ENCODE peak calls at places on chromosomes 7 and 10, in nine cellular contexts. F is effector memory CD4-positive, alpha-beta T cell; U is testis; S is left ventricle myocardium inferior; P is breast epithelium; I is psoas muscle; V is heart right ventricle; G is GM12878; Q is pancreas. D is an unnamed sample.

GRCh38 chr7:112086496-112087254 is 119.5 kb downstream of the DOCK4 start:
- DNase-seq in F (no peak), U (no peak), S (no peak), P (no peak), I (no peak), V (no peak), G (no peak), Q (no peak), D (no peak)

GRCh38 chr7:80841566-80842478 is 77.0 kb downstream of the SEMA3C start:
- DNase-seq in F (no peak), U (no peak), S (no peak), P (no peak), I (no peak), V (no peak), G (no peak), Q (no peak), D (no peak)

GRCh38 chr7:98151884-98152283 is 45.2 kb downstream of the LMTK2 start:
- DNase-seq in F (no peak), U (no peak), S (no peak), P (no peak), I (no peak), V (no peak), G (no peak), Q (no peak), D (no peak)

GRCh38 chr10:6400331-6400730 is 179.7 kb downstream of the PRKCQ start:
- DNase-seq in F (no peak), U (no peak), S (no peak), P (no peak), I (no peak), V (no peak), G (no peak), Q (no peak), D (peak; percentile 70)

GRCh38 chr10:6231730-6232129 is 29.0 kb downstream of the PFKFB3 start:
- DNase-seq in F (no peak), U (no peak), S (no peak), P (no peak), I (no peak), V (no peak), G (no peak), Q (no peak), D (peak; percentile 21)

GRCh38 chr7:142809671-142810070 is 38.9 kb downstream of the PRSS2 start:
- DNase-seq in F (no peak), U (no peak), S (no peak), P (no peak), I (no peak), V (no peak), G (no peak), Q (no peak), D (no peak)

GRCh38 chr7:45937301-45937700 is 16.2 kb upstream of the IGFBP3 start:
- DNase-seq in F (no peak), U (no peak), S (no peak), P (no peak), I (no peak), V (no peak), G (no peak), Q (no peak), D (no peak)

GRCh38 chr7:139618482-139619366 is 95.2 kb downstream of the CLEC2L start:
- DNase-seq in F (no peak), U (peak; percentile 58), S (no peak), P (no peak), I (no peak), V (peak; percentile 40), G (no peak), Q (no peak), D (no peak)

GRCh38 chr7:74217455-74218342 is 7.9 kb downstream of the LAT2 start:
- DNase-seq in F (no peak), U (no peak), S (no peak), P (no peak), I (no peak), V (no peak), G (peak; percentile 81), Q (no peak), D (no peak)

GRCh38 chr7:110442386-110442837 is 648.5 kb upstream of the LRRN3 start:
- DNase-seq in F (no peak), U (peak; percentile 83), S (no peak), P (peak; percentile 52), I (no peak), V (no peak), G (no peak), Q (peak; percentile 15), D (no peak)

GRCh38 chr7:155860840-155861479 is 48.7 kb upstream of the SHH start:
- DNase-seq in F (no peak), U (peak; percentile 76), S (no peak), P (no peak), I (peak; percentile 45), V (no peak), G (no peak), Q (peak; percentile 68), D (peak; percentile 86)

GRCh38 chr7:134212576-134213546 is 85.7 kb downstream of the LRGUK start:
- DNase-seq in F (no peak), U (peak; percentile 23), S (no peak), P (no peak), I (no peak), V (no peak), G (no peak), Q (no peak), D (peak; percentile 66)

GRCh38 chr7:140640727-140641531 is at the start of gene DENND2A:
- DNase-seq in F (no peak), U (peak; percentile 79), S (peak; percentile 84), P (peak; percentile 57), I (peak; percentile 80), V (peak; percentile 82), G (no peak), Q (peak; percentile 63), D (peak; percentile 61)

GRCh38 chr7:91720255-91720937 is 160.1 kb downstream of the MTERF1 start:
- DNase-seq in F (no peak), U (no peak), S (no peak), P (no peak), I (no peak), V (no peak), G (no peak), Q (no peak), D (no peak)

GRCh38 chr10:101939273-101939635 is 95.7 kb upstream of the KCNIP2 start:
- DNase-seq in F (no peak), U (no peak), S (no peak), P (no peak), I (no peak), V (no peak), G (no peak), Q (no peak), D (no peak)

GRCh38 chr10:131212763-131213325 is 98.7 kb downstream of the TCERG1L start:
- DNase-seq in F (no peak), U (peak; percentile 10), S (no peak), P (no peak), I (no peak), V (no peak), G (no peak), Q (no peak), D (peak; percentile 20)

GRCh38 chr7:117907058-117907633 is 33.9 kb upstream of the CTTNBP2 start:
- DNase-seq in F (no peak), U (no peak), S (no peak), P (no peak), I (no peak), V (no peak), G (no peak), Q (no peak), D (no peak)

GRCh38 chr10:125641398-125641797 is 41.6 kb downstream of the TEX36 start:
- DNase-seq in F (no peak), U (no peak), S (no peak), P (no peak), I (no peak), V (no peak), G (no peak), Q (no peak), D (no peak)

GRCh38 chr10:124480860-124481259 is 19.2 kb downstream of the LHPP start:
- DNase-seq in F (no peak), U (no peak), S (no peak), P (no peak), I (no peak), V (no peak), G (no peak), Q (no peak), D (no peak)

GRCh38 chr10:133318494-133319127 is 9.9 kb downstream of the ZNF511 start:
- DNase-seq in F (peak; percentile 56), U (peak; percentile 81), S (peak; percentile 49), P (no peak), I (peak; percentile 56), V (peak; percentile 63), G (no peak), Q (peak; percentile 82), D (peak; percentile 81)

DNA sequence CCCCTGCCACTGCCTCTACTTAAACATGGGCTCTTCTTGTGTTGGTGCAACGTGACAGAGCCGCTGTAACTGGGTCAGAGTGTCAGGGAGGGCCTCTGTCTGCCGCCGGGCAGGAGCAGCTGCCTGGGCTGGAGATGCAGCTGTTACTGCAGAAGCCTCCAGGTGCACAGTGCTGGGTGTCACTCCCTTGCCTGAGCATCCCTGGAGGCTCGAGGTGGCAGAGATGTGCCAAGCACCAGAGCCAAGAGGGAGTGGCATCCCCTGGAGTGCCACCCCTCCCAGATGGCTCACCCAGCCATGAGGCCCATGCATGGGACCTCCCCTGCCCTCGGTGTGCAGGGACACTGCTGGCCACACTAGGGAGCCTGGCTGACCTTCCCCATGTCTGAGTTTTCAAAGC is 145.7 kb downstream of the PRPF18 start:
- DNase-seq in F (no peak), U (no peak), S (no peak), P (no peak), I (no peak), V (no peak), G (no peak), Q (no peak), D (no peak)
- H3K36me3 ChIP-seq in F (no peaks in the 10 kb centered on the region), U (no peaks in the 10 kb centered on the region), S (peaks cover 64% of the 10 kb centered on the region), P (no peaks in the 10 kb centered on the region), I (peaks cover 18% of the 10 kb centered on the region), V (peaks cover 92% of the 10 kb centered on the region), G (peaks cover 2% of the 10 kb centered on the region), Q (no peaks in the 10 kb centered on the region), D (peaks cover 18% of the 10 kb centered on the region)

DNA sequence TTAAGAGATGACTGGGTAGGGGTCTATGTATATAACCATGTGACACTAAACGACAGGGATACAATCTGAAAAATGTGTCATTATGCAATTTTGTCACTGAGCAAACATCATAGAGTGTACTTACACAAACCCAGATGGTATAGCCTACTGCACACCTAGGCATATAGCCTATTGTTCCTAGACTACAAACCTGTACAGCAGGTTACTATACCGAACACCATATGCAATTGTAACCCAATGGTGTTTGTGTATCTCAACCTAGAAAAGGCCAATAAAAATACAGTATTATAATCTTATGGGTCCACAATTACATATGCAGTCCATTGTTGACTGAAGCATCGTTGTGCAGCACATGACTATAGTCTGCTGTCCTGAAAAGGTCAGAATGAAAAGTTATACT is 22.9 kb downstream of the STRIP2 start:
- DNase-seq in F (no peak), U (no peak), S (no peak), P (no peak), I (no peak), V (no peak), G (no peak), Q (no peak), D (no peak)
- H3K36me3 ChIP-seq in F (no peaks in the 10 kb centered on the region), U (no peaks in the 10 kb centered on the region), S (peaks cover 46% of the 10 kb centered on the region), P (no peaks in the 10 kb centered on the region), I (peaks cover 100% of the 10 kb centered on the region), V (peaks cover 49% of the 10 kb centered on the region), G (no peaks in the 10 kb centered on the region), Q (no peaks in the 10 kb centered on the region), D (no peaks in the 10 kb centered on the region)

GRCh38 chr10:17713758-17714157 is 38.2 kb upstream of the TMEM236 start:
- DNase-seq in F (no peak), U (no peak), S (no peak), P (no peak), I (no peak), V (no peak), G (no peak), Q (no peak), D (no peak)
- H3K36me3 ChIP-seq in F (peaks cover 51% of the 10 kb centered on the region), U (no peaks in the 10 kb centered on the region), S (peaks cover 55% of the 10 kb centered on the region), P (peaks cover 3% of the 10 kb centered on the region), I (peaks cover 83% of the 10 kb centered on the region), V (peaks cover 79% of the 10 kb centered on the region), G (peaks cover 4% of the 10 kb centered on the region), Q (peaks cover 4% of the 10 kb centered on the region), D (peaks cover 77% of the 10 kb centered on the region)

GRCh38 chr7:151501676-151502075 is 18.0 kb downstream of the RHEB start:
- DNase-seq in F (no peak), U (no peak), S (no peak), P (no peak), I (no peak), V (no peak), G (no peak), Q (no peak), D (no peak)
- H3K36me3 ChIP-seq in F (no peaks in the 10 kb centered on the region), U (no peaks in the 10 kb centered on the region), S (peaks cover 3% of the 10 kb centered on the region), P (no peaks in the 10 kb centered on the region), I (no peaks in the 10 kb centered on the region), V (no peaks in the 10 kb centered on the region), G (peaks cover 1% of the 10 kb centered on the region), Q (no peaks in the 10 kb centered on the region), D (no peaks in the 10 kb centered on the region)

D was measured in lower lobe of right lung.